ENCODE peak calls at places on chromosomes 3 and 15, in eight cellular contexts. I is breast epithelium, A is B cell, G is MCF 10A, C is lower leg skin, H is GM06990, Y is HCT116, B is CD14-positive monocyte. R is an unnamed sample.

GRCh38 chr15:64619880-64620839 is 155.2 kb downstream of the RBPMS2 start:
- DNase-seq in Y (no peak), C (no peak), H (no peak), G (peak), B (no peak), I (no peak), A (no peak), R (no peak)

GRCh38 chr15:48059786-48060185 is 61.0 kb upstream of the SLC24A5 start:
- DNase-seq in I (no peak), C (no peak), H (no peak), A (no peak), B (no peak), G (no peak), Y (no peak), R (no peak)

GRCh38 chr3:13108861-13109260 is 35.6 kb upstream of the IQSEC1 start:
- DNase-seq in B (no peak), H (no peak), C (no peak), G (no peak), Y (no peak), A (no peak), I (no peak), R (no peak)

GRCh38 chr3:175207361-175207760 is 348.2 kb downstream of the NAALADL2 start:
- DNase-seq in B (no peak), H (no peak), I (no peak), A (no peak), G (no peak), C (no peak), Y (no peak), R (no peak)

GRCh38 chr3:4979401-4980228 is at the start of gene BHLHE40:
- DNase-seq in I (no peak), A (peak), Y (no peak), B (no peak), G (no peak), H (no peak), C (no peak), R (no peak)

GRCh38 chr3:72738752-72739520 is 109.3 kb downstream of the SHQ1 start:
- DNase-seq in I (peak), B (peak), H (peak), A (peak), Y (no peak), G (peak), C (no peak), R (peak)

GRCh38 chr3:135491478-135491877 is 474.1 kb upstream of the PPP2R3A start:
- DNase-seq in C (no peak), H (no peak), Y (no peak), B (no peak), A (no peak), G (no peak), I (no peak), R (no peak)

GRCh38 chr15:48963524-48964113 is at the start of gene SHC4:
- DNase-seq in I (peak), G (peak), Y (no peak), H (no peak), A (peak), C (no peak), B (no peak), R (peak)

GRCh38 chr3:12545473-12545791 is at the start of gene MKRN2OS:
- DNase-seq in B (no peak), A (no peak), Y (peak), C (peak), I (peak), H (no peak), G (peak), R (no peak)

GRCh38 chr3:21449738-21450137 is 301.3 kb downstream of the ZNF385D start:
- DNase-seq in Y (no peak), B (no peak), H (no peak), G (no peak), A (no peak), C (no peak), I (no peak), R (no peak)

GRCh38 chr3:126104742-126105605 is 21.1 kb upstream of the SLC41A3 start:
- DNase-seq in C (peak), G (no peak), Y (no peak), B (peak), H (no peak), I (peak), A (no peak), R (peak)

GRCh38 chr3:42652611-42653302 is 740 bp upstream of the ZBTB47 start:
- DNase-seq in I (peak), C (peak), Y (peak), H (no peak), G (peak), A (no peak), B (peak), R (peak)

GRCh38 chr3:54691230-54691900 is 236.5 kb downstream of the LRTM1 start:
- DNase-seq in C (no peak), G (peak), H (no peak), I (no peak), Y (no peak), A (no peak), B (no peak), R (no peak)

GRCh38 chr3:3636815-3637214 is 162.4 kb upstream of the LRRN1 start:
- DNase-seq in G (peak), A (no peak), H (no peak), Y (no peak), I (peak), B (no peak), C (peak), R (no peak)

GRCh38 chr3:157119369-157119951 is 40.5 kb downstream of the CCNL1 start:
- DNase-seq in I (no peak), Y (no peak), B (no peak), G (no peak), C (no peak), H (no peak), A (no peak), R (no peak)

GRCh38 chr3:184564685-184565385 is 3.2 kb downstream of the EPHB3 start:
- DNase-seq in A (no peak), I (no peak), G (no peak), Y (no peak), B (no peak), H (no peak), C (no peak), R (no peak)

GRCh38 chr15:62940755-62941361 is 101.7 kb upstream of the TPM1 start:
- DNase-seq in G (peak), H (no peak), B (peak), C (peak), I (no peak), A (no peak), Y (no peak), R (peak)

GRCh38 chr3:20201141-20201540 is 15.1 kb upstream of the SGO1 start:
- DNase-seq in H (no peak), G (no peak), B (no peak), Y (no peak), C (no peak), I (no peak), A (no peak), R (no peak)

GRCh38 chr3:171261487-171261886 is 198.7 kb downstream of the TNIK start:
- DNase-seq in Y (peak), G (peak), A (no peak), C (no peak), I (no peak), B (no peak), H (no peak), R (no peak)

GRCh38 chr15:74724570-74725240 is 623 bp downstream of the CYP1A1 start:
- DNase-seq in B (no peak), I (no peak), A (no peak), H (no peak), G (no peak), Y (no peak), C (no peak), R (no peak)

GRCh38 chr3:171811059-171811912 is 1.0 kb upstream of the PLD1 start:
- DNase-seq in C (peak), I (no peak), G (peak), B (no peak), Y (no peak), H (no peak), A (no peak), R (no peak)

GRCh38 chr3:129366312-129366831 is 62.1 kb downstream of the EFCAB12 start:
- DNase-seq in C (no peak), H (no peak), G (no peak), I (no peak), B (no peak), A (no peak), Y (no peak), R (no peak)

GRCh38 chr15:78212546-78213424 is 21.6 kb downstream of the ACSBG1 start:
- DNase-seq in G (peak), H (no peak), B (no peak), A (no peak), I (peak), C (peak), Y (peak), R (no peak)

GRCh38 chr15:69593981-69594966 is 141.7 kb downstream of the RPLP1 start:
- DNase-seq in A (no peak), C (no peak), B (peak), G (peak), H (no peak), Y (no peak), I (peak), R (no peak)

GRCh38 chr3:129868912-129869311 is 24.6 kb downstream of the TMCC1 start:
- DNase-seq in G (no peak), I (no peak), A (no peak), B (no peak), C (no peak), H (no peak), Y (no peak), R (no peak)

GRCh38 chr15:30649952-30650929 is 24.3 kb downstream of the ARHGAP11B start:
- DNase-seq in B (no peak), I (no peak), H (peak), C (no peak), Y (no peak), A (peak), G (peak), R (peak)

GRCh38 chr3:5430701-5431100 is 243.2 kb downstream of the EDEM1 start:
- DNase-seq in H (no peak), A (no peak), C (no peak), B (no peak), G (no peak), Y (no peak), I (no peak), R (no peak)

GRCh38 chr3:110391045-110391444 is 680.6 kb upstream of the NECTIN3 start:
- DNase-seq in Y (no peak), H (no peak), I (no peak), A (no peak), G (no peak), B (no peak), C (no peak), R (no peak)

GRCh38 chr3:142828703-142829304 is 60.1 kb downstream of the PCOLCE2 start:
- DNase-seq in H (peak), B (peak), C (peak), Y (peak), I (peak), A (peak), G (peak), R (peak)

GRCh38 chr3:105678017-105678416 is 190.8 kb downstream of the CBLB start:
- DNase-seq in Y (no peak), G (no peak), C (no peak), A (no peak), I (no peak), B (no peak), H (no peak), R (no peak)

GRCh38 chr15:35206060-35206675 is 121.1 kb upstream of the NANOGP8 start:
- DNase-seq in H (no peak), A (no peak), B (no peak), I (no peak), Y (peak), C (no peak), G (peak), R (peak)
- TF ChIP-seq CTCF in H (peak), A (peak), B (peak), I (no peak), Y (peak), C (no peak), G (peak), R (no peak)

DNA sequence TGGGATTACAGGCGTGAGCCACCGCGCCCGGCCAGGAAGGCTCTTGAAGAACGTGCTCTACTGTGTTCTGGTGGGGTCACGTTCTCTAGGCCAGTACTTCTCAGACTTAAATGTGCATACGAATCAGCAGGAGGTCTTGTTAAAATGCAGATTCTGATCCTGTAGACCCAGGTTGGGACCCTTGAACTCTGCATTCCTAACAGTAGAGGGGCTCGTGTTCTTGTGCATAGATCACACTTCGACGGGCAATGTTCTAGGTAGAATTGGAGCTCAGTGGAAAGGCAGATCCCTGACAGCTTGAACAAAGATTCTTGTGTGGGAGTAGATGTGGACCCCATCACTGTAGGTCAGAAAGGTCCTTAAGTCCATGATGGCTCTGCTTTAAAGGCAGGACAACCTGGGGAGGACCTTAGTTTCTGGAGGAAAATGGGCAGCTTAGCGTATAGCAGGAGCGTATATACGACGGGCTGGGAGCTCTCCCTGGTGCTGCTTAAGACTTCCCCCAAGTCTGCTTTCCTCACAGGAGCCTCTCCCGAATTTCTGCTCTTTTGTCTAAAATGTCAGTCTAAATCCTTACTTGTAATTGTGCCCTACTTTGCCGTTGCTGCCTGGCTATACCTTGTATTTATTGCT is 16.9 kb upstream of the FAM81A start:
- DNase-seq in C (no peak), I (no peak), B (no peak), G (no peak), A (no peak), H (no peak), Y (no peak), R (no peak)
- TF ChIP-seq CTCF in C (no peak), I (no peak), B (no peak), G (no peak), A (no peak), H (no peak), Y (no peak), R (no peak)

GRCh38 chr3:14646589-14647413 is 4.8 kb upstream of the CCDC174 start:
- DNase-seq in Y (no peak), C (no peak), I (no peak), H (no peak), B (no peak), A (no peak), G (no peak), R (no peak)
- TF ChIP-seq CTCF in Y (peak), C (no peak), I (no peak), H (no peak), B (no peak), A (no peak), G (no peak), R (no peak)

GRCh38 chr3:52777127-52777958 is at the start of gene ITIH1:
- DNase-seq in Y (no peak), H (no peak), A (no peak), C (no peak), G (no peak), I (no peak), B (peak), R (no peak)

GRCh38 chr3:52773361-52774065 is 2.8 kb upstream of the NEK4 start:
- DNase-seq in H (no peak), B (peak), G (no peak), Y (no peak), A (no peak), C (no peak), I (no peak), R (no peak)

GRCh38 chr3:52775877-52776276 is 1.5 kb upstream of the ITIH1 start:
- DNase-seq in C (no peak), H (no peak), Y (no peak), G (no peak), B (peak), A (no peak), I (no peak), R (no peak)

GRCh38 chr3:52774066-52774713 is 3.2 kb upstream of the ITIH1 start:
- DNase-seq in H (no peak), B (no peak), A (no peak), Y (no peak), I (no peak), G (no peak), C (no peak), R (no peak)

DNA sequence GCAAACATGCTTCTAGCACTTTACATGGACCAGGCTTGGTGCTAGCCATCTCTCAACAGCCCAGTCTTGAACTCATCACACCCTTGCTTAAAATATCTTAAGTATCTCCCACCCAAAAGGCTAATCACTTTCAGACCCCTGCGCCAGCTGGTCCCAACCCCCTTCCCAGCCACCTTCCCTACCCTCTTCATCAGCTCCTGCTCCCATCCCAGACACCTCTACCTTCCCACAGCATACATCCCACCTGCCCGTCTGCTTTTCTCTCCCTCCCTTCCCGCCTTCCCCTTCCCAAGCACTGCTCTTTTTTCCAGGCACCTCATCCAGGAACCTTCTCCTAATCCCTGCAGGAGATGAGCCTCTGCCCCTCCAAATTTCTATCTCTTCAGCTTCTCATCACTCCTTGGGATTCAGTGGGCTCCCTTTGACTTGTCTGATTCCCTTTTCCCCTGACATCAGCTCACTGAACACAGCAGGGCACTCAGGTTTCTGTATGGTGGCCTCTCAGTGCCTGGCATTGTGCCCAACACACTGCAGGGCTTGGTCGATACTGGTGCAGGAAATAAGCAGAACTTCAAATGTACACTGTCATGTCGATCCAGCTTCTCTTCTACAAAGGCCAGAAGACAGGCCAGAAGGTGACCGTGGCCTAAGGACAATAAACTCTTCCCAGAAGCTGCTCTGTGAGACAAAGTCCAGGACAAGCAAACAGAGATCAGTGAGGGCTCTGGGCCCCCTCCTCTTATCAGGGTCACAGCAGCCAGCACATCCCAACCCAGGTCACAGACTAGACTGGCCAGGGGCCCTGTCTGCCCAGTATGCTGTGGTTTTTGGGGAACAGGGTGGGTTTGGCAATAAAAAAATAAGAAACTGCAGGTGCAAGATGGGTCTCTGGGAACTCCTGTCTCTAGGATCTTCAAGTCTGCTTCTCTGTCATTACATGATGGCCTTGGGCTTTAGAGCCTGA is 2.2 kb upstream of the ITIH1 start:
- DNase-seq in I (no peak), B (peak), G (no peak), Y (no peak), C (no peak), A (no peak), H (no peak), R (no peak)
- TF ChIP-seq CTCF in I (no peak), B (no peak), G (no peak), Y (no peak), C (no peak), A (no peak), H (no peak), R (no peak)

DNA sequence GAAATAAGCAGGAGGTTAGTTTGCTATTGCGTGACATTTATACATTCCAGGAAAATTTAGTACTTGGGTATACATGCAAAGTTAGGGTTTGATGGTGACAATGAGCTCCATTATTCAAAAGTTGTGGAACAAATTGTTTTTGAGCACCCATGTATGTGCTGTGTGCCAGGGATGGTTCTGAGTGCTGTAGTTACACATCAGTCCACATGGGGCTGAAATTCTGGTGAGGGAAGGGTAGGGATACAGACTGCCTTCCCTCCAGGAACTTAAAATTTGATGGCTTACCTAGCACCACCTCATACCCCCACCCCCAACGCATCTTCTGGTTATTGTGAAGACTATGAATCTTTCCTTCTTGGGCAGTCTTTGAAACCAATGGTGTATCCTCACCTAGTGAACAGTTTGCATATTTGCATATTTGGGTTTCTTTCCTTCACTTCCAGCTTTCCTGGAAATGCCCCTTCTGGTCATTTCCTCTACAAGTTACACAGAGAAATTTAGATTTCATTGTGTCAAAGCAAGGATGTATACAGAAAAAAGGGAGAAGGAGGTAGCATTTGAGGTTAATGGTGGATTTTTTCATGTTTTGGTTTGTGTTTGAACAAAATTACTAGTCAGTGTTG is 222.0 kb upstream of the IL12A start:
- DNase-seq in Y (no peak), A (no peak), B (no peak), H (no peak), G (peak), I (no peak), C (no peak), R (no peak)
- TF ChIP-seq CTCF in Y (peak), A (no peak), B (peak), H (peak), G (peak), I (no peak), C (no peak), R (no peak)

GRCh38 chr3:15333957-15334263 is 1.5 kb upstream of the SH3BP5 start:
- DNase-seq in Y (no peak), G (no peak), I (no peak), B (no peak), C (no peak), H (no peak), A (no peak), R (no peak)

GRCh38 chr3:15333099-15333956 is 942 bp upstream of the SH3BP5 start:
- DNase-seq in A (no peak), Y (no peak), H (no peak), B (no peak), C (no peak), I (no peak), G (no peak), R (no peak)

GRCh38 chr3:15331606-15332404 is 581 bp downstream of the SH3BP5 start:
- DNase-seq in Y (no peak), H (peak), G (peak), I (peak), A (peak), C (no peak), B (no peak), R (peak)

GRCh38 chr3:15331072-15331605 is 1.2 kb downstream of the SH3BP5 start:
- DNase-seq in B (no peak), Y (no peak), I (no peak), H (no peak), C (no peak), A (no peak), G (no peak), R (no peak)

GRCh38 chr3:15332405-15333098 is at the start of gene SH3BP5:
- DNase-seq in I (peak), A (peak), H (peak), G (peak), B (peak), C (peak), Y (peak), R (peak)
- TF ChIP-seq CTCF in I (no peak), A (peak), H (peak), G (peak), B (peak), C (no peak), Y (peak), R (peak)